ENCODE peak calls at places on chromosomes 16 and 17, in six cellular contexts. O is D341Med; Y is left colon; F is mesothelial cell of epicardium; X is fibroblast of lung; M is stimulated activated CD4-positive, alpha-beta T cell treated with anti-CD3 and anti-CD28 coated beads, Interleukin-1b, Interleukin-23, amount 100 ng/mL, for 4 hours. Q is an unnamed sample.

GRCh38 chr16:81767987-81768592 is 11.0 kb upstream of the PLCG2 start:
- DNase-seq in Y (no peak), F (no peak), M (no peak), O (no peak), X (no peak), Q (no peak)

GRCh38 chr16:15434425-15435215 is at the start of gene BMERB1:
- DNase-seq in Y (peak), M (peak), X (peak), F (peak), O (peak), Q (peak)

GRCh38 chr16:85894266-85894665 is 4.7 kb upstream of the IRF8 start:
- DNase-seq in O (no peak), Y (peak), F (no peak), M (no peak), X (no peak), Q (no peak)

GRCh38 chr17:66275651-66276050 is 26.8 kb upstream of the PRKCA start:
- DNase-seq in Y (no peak), M (no peak), O (no peak), F (no peak), X (peak), Q (no peak)

GRCh38 chr17:19017401-19017800 is 12.8 kb upstream of the FAM83G start:
- DNase-seq in M (no peak), O (no peak), F (no peak), X (no peak), Y (no peak), Q (no peak)

GRCh38 chr16:46853713-46854443 is 22.9 kb upstream of the C16orf87 start:
- DNase-seq in M (peak), X (peak), Y (peak), O (peak), F (peak), Q (peak)

GRCh38 chr17:59762022-59762825 is 54.8 kb downstream of the VMP1 start:
- DNase-seq in X (peak), O (no peak), Y (no peak), M (no peak), F (no peak), Q (no peak)

GRCh38 chr16:66483689-66484452 is 56.8 kb downstream of the BEAN1 start:
- DNase-seq in M (peak), O (peak), Y (peak), F (peak), X (peak), Q (peak)

GRCh38 chr17:269616-270514 is 82.7 kb downstream of the RPH3AL start:
- DNase-seq in F (no peak), O (no peak), X (no peak), M (no peak), Y (peak), Q (no peak)

GRCh38 chr16:9603316-9603715 is 511.9 kb downstream of the HAPSTR1 start:
- DNase-seq in M (no peak), F (no peak), O (no peak), Y (no peak), X (no peak), Q (no peak)

GRCh38 chr17:83053779-83054451 is 25.5 kb upstream of the METRNL start:
- DNase-seq in M (no peak), F (no peak), O (no peak), Y (no peak), X (no peak), Q (no peak)

GRCh38 chr17:79465011-79466006 is 145.5 kb downstream of the RBFOX3 start:
- DNase-seq in F (no peak), Y (no peak), O (peak), M (no peak), X (no peak), Q (no peak)

GRCh38 chr17:48799069-48799710 is 17.8 kb downstream of the TTLL6 start:
- DNase-seq in O (no peak), Y (no peak), F (no peak), X (no peak), M (no peak), Q (no peak)

GRCh38 chr17:1796800-1797199 is 32.9 kb downstream of the SMYD4 start:
- DNase-seq in F (no peak), M (no peak), Y (no peak), X (no peak), O (no peak), Q (no peak)

GRCh38 chr17:73609078-73609477 is 35.2 kb downstream of the SDK2 start:
- DNase-seq in O (no peak), X (no peak), F (no peak), Y (no peak), M (no peak), Q (no peak)

GRCh38 chr16:57647136-57647875 is 18.9 kb downstream of the ADGRG1 start:
- DNase-seq in F (no peak), Y (no peak), O (no peak), X (no peak), M (no peak), Q (no peak)